ENCODE peak calls at places on chromosomes 7 and 10, in six cellular contexts. D is Daoy, H is H7, X is CMK, J is RKO, Y is A549. Z is an unnamed sample.

GRCh38 chr10:108582888-108583287 is 1340.4 kb downstream of the XPNPEP1 start:
- DNase-seq in X (no peak), H (no peak), Y (no peak), J (no peak), D (no peak), Z (no peak)

GRCh38 chr7:151257990-151258389 is 9.5 kb upstream of the SMARCD3 start:
- DNase-seq in X (no peak), H (no peak), J (no peak), Y (no peak), D (no peak), Z (no peak)

GRCh38 chr10:70163448-70163847 is 6.9 kb downstream of the SAR1A start:
- DNase-seq in H (no peak), X (no peak), Y (no peak), J (no peak), D (no peak), Z (no peak)

GRCh38 chr10:70433581-70434280 is 7.8 kb downstream of the NODAL start:
- DNase-seq in D (no peak), X (no peak), Y (no peak), H (no peak), J (no peak), Z (no peak)

GRCh38 chr7:33973235-33974015 is 68.1 kb downstream of the BMPER start:
- DNase-seq in Y (peak; percentile 4), J (no peak), D (no peak), H (no peak), X (no peak), Z (no peak)

GRCh38 chr7:115297651-115298050 is 375.8 kb downstream of the MDFIC start:
- DNase-seq in H (no peak), J (peak; percentile 92), X (no peak), Y (peak; percentile 72), D (peak; percentile 89), Z (no peak)

GRCh38 chr10:62045765-62046521 is 144.4 kb downstream of the ARID5B start:
- DNase-seq in H (no peak), X (no peak), Y (no peak), J (no peak), D (peak; percentile 39), Z (no peak)

GRCh38 chr7:157080111-157080730 is 58.5 kb upstream of the UBE3C start:
- DNase-seq in H (peak; percentile 22), X (no peak), J (peak; percentile 34), Y (no peak), D (peak; percentile 51), Z (no peak)

GRCh38 chr7:140326116-140326928 is 72.0 kb downstream of the SLC37A3 start:
- DNase-seq in H (peak; percentile 68), D (peak; percentile 54), J (peak; percentile 40), X (no peak), Y (peak; percentile 67), Z (no peak)

GRCh38 chr10:102744374-102745051 is 765 bp downstream of the WBP1L start:
- DNase-seq in J (peak; percentile 44), X (no peak), H (peak; percentile 37), Y (no peak), D (peak; percentile 16), Z (no peak)

GRCh38 chr7:101898019-101898575 is 80.7 kb downstream of the CUX1 start:
- DNase-seq in J (no peak), D (no peak), X (no peak), H (no peak), Y (no peak), Z (no peak)

GRCh38 chr7:42227931-42228591 is 8.9 kb downstream of the GLI3 start:
- DNase-seq in X (no peak), Y (no peak), H (peak; percentile 75), J (no peak), D (no peak), Z (no peak)

GRCh38 chr10:48468130-48468790 is 136.6 kb downstream of the ARHGAP22 start:
- DNase-seq in Y (no peak), D (no peak), H (peak; percentile 14), J (no peak), X (peak; percentile 97), Z (no peak)

GRCh38 chr10:48579251-48579960 is 25.5 kb downstream of the ARHGAP22 start:
- DNase-seq in D (no peak), J (no peak), H (no peak), Y (no peak), X (no peak), Z (peak; percentile 57)

GRCh38 chr7:113561446-113561845 is 357.4 kb downstream of the PPP1R3A start:
- DNase-seq in H (no peak), D (no peak), Y (no peak), J (no peak), X (no peak), Z (no peak)

GRCh38 chr10:101694056-101694673 is 805 bp downstream of the FBXW4 start:
- DNase-seq in X (peak; percentile 24), J (peak; percentile 76), D (peak; percentile 47), H (peak; percentile 84), Y (peak; percentile 76), Z (peak; percentile 88)

GRCh38 chr10:49106451-49106850 is 8.9 kb downstream of the VSTM4 start:
- DNase-seq in D (no peak), H (no peak), Y (no peak), J (no peak), X (no peak), Z (no peak)

GRCh38 chr7:74514131-74514591 is 60.5 kb downstream of the GTF2IRD1 start:
- DNase-seq in X (no peak), H (peak; percentile 54), D (no peak), Y (no peak), J (no peak), Z (no peak)

GRCh38 chr10:69332278-69333010 is 54.1 kb downstream of the HK1 start:
- DNase-seq in Y (no peak), J (no peak), H (no peak), D (no peak), X (no peak), Z (no peak)

GRCh38 chr7:134513169-134513752 is 14.1 kb upstream of the AKR1B10 start:
- DNase-seq in D (peak; percentile 70), H (peak; percentile 40), Y (peak; percentile 75), J (peak; percentile 61), X (no peak), Z (no peak)

GRCh38 chr7:7913506-7913905 is 55.1 kb upstream of the GLCCI1 start:
- DNase-seq in J (no peak), Y (no peak), H (no peak), D (no peak), X (no peak), Z (no peak)

GRCh38 chr10:615583-616152 is 73.8 kb downstream of the DIP2C start:
- DNase-seq in Y (no peak), X (no peak), H (no peak), J (peak; percentile 32), D (peak; percentile 83), Z (no peak)

GRCh38 chr7:111029574-111030357 is 61.2 kb upstream of the LRRN3 start:
- DNase-seq in Y (no peak), D (peak; percentile 26), H (no peak), X (no peak), J (no peak), Z (no peak)

GRCh38 chr7:12257582-12257981 is 46.5 kb downstream of the TMEM106B start:
- DNase-seq in X (no peak), J (no peak), H (no peak), D (peak; percentile 78), Y (no peak), Z (no peak)

GRCh38 chr10:127922675-127923366 is 15.9 kb downstream of the PTPRE start:
- DNase-seq in Y (peak; percentile 58), J (no peak), X (no peak), D (peak; percentile 91), H (no peak), Z (no peak)

GRCh38 chr7:102042016-102042656 is 224.7 kb downstream of the CUX1 start:
- DNase-seq in D (peak; percentile 34), Y (peak; percentile 54), H (no peak), X (no peak), J (peak; percentile 54), Z (no peak)

GRCh38 chr10:119028900-119029612 is 458 bp upstream of the NANOS1 start:
- DNase-seq in J (peak; percentile 83), H (peak; percentile 99), Y (peak; percentile 88), X (peak; percentile 31), D (peak; percentile 86), Z (peak; percentile 96)

GRCh38 chr7:116259821-116260440 is 49.6 kb downstream of the TES start:
- DNase-seq in Y (peak; percentile 86), D (peak; percentile 66), J (peak; percentile 53), H (no peak), X (no peak), Z (no peak)

GRCh38 chr7:24980695-24981543 is 941 bp upstream of the OSBPL3 start:
- DNase-seq in D (peak; percentile 62), J (no peak), X (no peak), H (peak; percentile 43), Y (peak; percentile 34), Z (no peak)

GRCh38 chr7:69820479-69821192 is 222.4 kb downstream of the AUTS2 start:
- DNase-seq in H (no peak), D (no peak), J (no peak), Y (no peak), X (no peak), Z (no peak)

GRCh38 chr10:49053053-49053997 is 62.0 kb downstream of the VSTM4 start:
- DNase-seq in Y (no peak), H (no peak), J (no peak), X (no peak), D (no peak), Z (peak; percentile 82)

GRCh38 chr10:112307631-112308502 is 24.7 kb downstream of the TECTB start:
- DNase-seq in J (peak; percentile 58), D (peak; percentile 43), X (peak; percentile 4), H (peak; percentile 80), Y (peak; percentile 36), Z (no peak)

GRCh38 chr7:110502893-110503465 is 587.9 kb upstream of the LRRN3 start:
- DNase-seq in D (no peak), J (no peak), H (no peak), Y (no peak), X (no peak), Z (no peak)

GRCh38 chr10:131816157-131816775 is 84.5 kb upstream of the PPP2R2D start:
- DNase-seq in J (no peak), D (no peak), H (peak; percentile 43), X (no peak), Y (no peak), Z (peak; percentile 78)

GRCh38 chr10:7587865-7588188 is 78.9 kb downstream of the ITIH5 start:
- DNase-seq in H (no peak), J (no peak), X (no peak), D (no peak), Y (no peak), Z (no peak)

GRCh38 chr10:118047363-118047719 is 600 bp upstream of the RAB11FIP2 start:
- DNase-seq in X (no peak), Y (no peak), H (peak; percentile 6), D (no peak), J (peak; percentile 42), Z (peak; percentile 76)

GRCh38 chr7:32890553-32891045 is 961 bp downstream of the KBTBD2 start:
- DNase-seq in H (no peak), Y (peak; percentile 60), X (no peak), D (peak; percentile 67), J (peak; percentile 83), Z (no peak)

GRCh38 chr10:121452581-121452980 is 145.7 kb downstream of the FGFR2 start:
- DNase-seq in J (no peak), H (no peak), X (no peak), D (no peak), Y (no peak), Z (no peak)